ENCODE peak calls at places on chromosomes 7 and 10, in four cellular contexts. Y is CD8-positive, alpha-beta T cell; H is BE2C; O is NCI-H446 treated with DMSO at 0.1 percent for 48 hours. R is an unnamed sample.

GRCh38 chr10:119207713-119208552 is 562 bp downstream of the GRK5 start:
- DNase-seq in H (peak; percentile 50), O (no peak), Y (peak; percentile 70), R (no peak)

GRCh38 chr7:77157446-77157845 is 35.0 kb downstream of the CCDC146 start:
- DNase-seq in O (no peak), Y (no peak), H (no peak), R (no peak)

GRCh38 chr7:38568497-38568896 is 62.7 kb downstream of the AMPH start:
- DNase-seq in Y (no peak), H (no peak), O (no peak), R (no peak)

GRCh38 chr7:99407849-99408346 is 499 bp downstream of the PDAP1 start:
- DNase-seq in O (no peak), Y (no peak), H (no peak), R (peak; percentile 29)

GRCh38 chr10:70432561-70433263 is 8.8 kb downstream of the NODAL start:
- DNase-seq in O (no peak), H (no peak), Y (no peak), R (no peak)

GRCh38 chr7:39317107-39317506 is 249.1 kb upstream of the YAE1 start:
- DNase-seq in H (no peak), O (no peak), Y (no peak), R (no peak)

GRCh38 chr7:42432644-42433043 is 195.6 kb upstream of the GLI3 start:
- DNase-seq in O (no peak), H (no peak), Y (no peak), R (no peak)

GRCh38 chr10:13775786-13776780 is 189.3 kb downstream of the PRPF18 start:
- DNase-seq in H (no peak), O (no peak), Y (no peak), R (no peak)

GRCh38 chr10:97542169-97543024 is 30.2 kb upstream of the ANKRD2 start:
- DNase-seq in H (peak; percentile 51), O (peak; percentile 72), Y (no peak), R (peak; percentile 64)

GRCh38 chr7:45068236-45069023 is 20.3 kb downstream of the NACAD start:
- DNase-seq in O (no peak), Y (no peak), H (no peak), R (no peak)

GRCh38 chr10:11612004-11613001 is 853 bp upstream of the USP6NL start:
- DNase-seq in O (no peak), H (no peak), Y (no peak), R (no peak)